ENCODE peak calls at places on chromosomes 2 and 18, in four cellular contexts. Y is endothelial cell of umbilical vein; R is activated CD4-positive, alpha-beta T cell treated with anti-CD3 and anti-CD28 coated beads, Interleukin-2, amount 50 U/mL, for 4 hours; C is PC-3. I is an unnamed sample.

GRCh38 chr2:68284896-68285295 is 32.6 kb upstream of the PPP3R1 start:
- DNase-seq in Y (no peak), R (no peak), C (no peak), I (no peak)

GRCh38 chr2:152247337-152247695 is 71.8 kb upstream of the STAM2 start:
- DNase-seq in Y (no peak), R (no peak), C (peak), I (no peak)

GRCh38 chr2:55961318-55961911 is 37.8 kb upstream of the EFEMP1 start:
- DNase-seq in Y (peak), R (no peak), C (peak), I (no peak)

GRCh38 chr2:148044322-148044721 is 23.4 kb downstream of the MBD5 start:
- DNase-seq in Y (no peak), R (no peak), C (peak), I (no peak)

GRCh38 chr2:190119257-190119656 is 56.7 kb upstream of the MSTN start:
- DNase-seq in Y (peak), R (no peak), C (no peak), I (peak)

GRCh38 chr2:105617631-105618350 is 126.9 kb upstream of the NCK2 start:
- DNase-seq in Y (no peak), R (no peak), C (peak), I (no peak)

GRCh38 chr2:96539215-96539920 is 2.8 kb downstream of the ARID5A start:
- DNase-seq in Y (no peak), R (no peak), C (no peak), I (no peak)

GRCh38 chr2:30679416-30680088 is 127.7 kb downstream of the CAPN13 start:
- DNase-seq in Y (no peak), R (no peak), C (no peak), I (no peak)

GRCh38 chr18:78670778-78671405 is 308.7 kb upstream of the SALL3 start:
- DNase-seq in Y (no peak), R (no peak), C (no peak), I (no peak)

GRCh38 chr2:239818531-239819011 is 206.6 kb downstream of the NDUFA10 start:
- DNase-seq in Y (no peak), R (no peak), C (no peak), I (no peak)

GRCh38 chr2:232502901-232503791 is 15.5 kb upstream of the ECEL1 start:
- DNase-seq in Y (no peak), R (peak), C (no peak), I (no peak)

GRCh38 chr2:226893206-226893605 is 57.4 kb downstream of the RHBDD1 start:
- DNase-seq in Y (no peak), R (no peak), C (no peak), I (no peak)

GRCh38 chr2:197256771-197257170 is 53.8 kb downstream of the ANKRD44 start:
- DNase-seq in Y (no peak), R (no peak), C (no peak), I (no peak)